ENCODE peak calls at places on chromosomes 6 and 20, in five cellular contexts. One of them, this sample, is unnamed.

GRCh38 chr6:44111434-44112417 is 15.5 kb downstream of the MRPL14 start:
- DNase-seq in CD4-positive, alpha-beta memory T cell: no peak
- DNase-seq in heart right ventricle: no peak
- DNase-seq in activated T-cell treated with anti-CD3 and anti-CD28 coated beads for 24 hours: no peak
- DNase-seq in NCI-H524: no peak
- DNase-seq in this sample: peak

GRCh38 chr20:46057856-46058655 is 29.0 kb downstream of the SLC12A5 start:
- DNase-seq in CD4-positive, alpha-beta memory T cell: peak
- DNase-seq in heart right ventricle: peak
- DNase-seq in activated T-cell treated with anti-CD3 and anti-CD28 coated beads for 24 hours: no peak
- DNase-seq in NCI-H524: no peak
- DNase-seq in this sample: peak

GRCh38 chr6:79335133-79335674 is 100.7 kb upstream of the HMGN3 start:
- DNase-seq in CD4-positive, alpha-beta memory T cell: no peak
- DNase-seq in heart right ventricle: no peak
- DNase-seq in activated T-cell treated with anti-CD3 and anti-CD28 coated beads for 24 hours: no peak
- DNase-seq in NCI-H524: no peak
- DNase-seq in this sample: no peak

GRCh38 chr20:44692932-44693476 is 22.2 kb upstream of the CCN5 start:
- DNase-seq in CD4-positive, alpha-beta memory T cell: no peak
- DNase-seq in heart right ventricle: peak
- DNase-seq in activated T-cell treated with anti-CD3 and anti-CD28 coated beads for 24 hours: no peak
- DNase-seq in NCI-H524: no peak
- DNase-seq in this sample: no peak

GRCh38 chr6:53447869-53448268 is 97.0 kb downstream of the GCLC start:
- DNase-seq in CD4-positive, alpha-beta memory T cell: no peak
- DNase-seq in heart right ventricle: no peak
- DNase-seq in activated T-cell treated with anti-CD3 and anti-CD28 coated beads for 24 hours: no peak
- DNase-seq in NCI-H524: no peak
- DNase-seq in this sample: no peak

GRCh38 chr6:36697481-36697903 is at the start of gene RAB44:
- DNase-seq in CD4-positive, alpha-beta memory T cell: no peak
- DNase-seq in heart right ventricle: no peak
- DNase-seq in activated T-cell treated with anti-CD3 and anti-CD28 coated beads for 24 hours: no peak
- DNase-seq in NCI-H524: no peak
- DNase-seq in this sample: no peak

GRCh38 chr6:39961178-39961577 is 26.9 kb upstream of the MOCS1 start:
- DNase-seq in CD4-positive, alpha-beta memory T cell: no peak
- DNase-seq in heart right ventricle: peak
- DNase-seq in activated T-cell treated with anti-CD3 and anti-CD28 coated beads for 24 hours: no peak
- DNase-seq in NCI-H524: no peak
- DNase-seq in this sample: no peak

GRCh38 chr20:7770578-7770977 is 169.7 kb downstream of the HAO1 start:
- DNase-seq in CD4-positive, alpha-beta memory T cell: no peak
- DNase-seq in heart right ventricle: no peak
- DNase-seq in activated T-cell treated with anti-CD3 and anti-CD28 coated beads for 24 hours: no peak
- DNase-seq in NCI-H524: no peak
- DNase-seq in this sample: no peak

GRCh38 chr6:6661684-6662083 is 73.2 kb downstream of the LY86 start:
- DNase-seq in CD4-positive, alpha-beta memory T cell: no peak
- DNase-seq in heart right ventricle: no peak
- DNase-seq in activated T-cell treated with anti-CD3 and anti-CD28 coated beads for 24 hours: no peak
- DNase-seq in NCI-H524: peak
- DNase-seq in this sample: no peak